ENCODE peak calls at places on chromosomes 16 and 17, in seven cellular contexts. P is choroid plexus epithelial cell, W is ACHN, I is GM03348, M is B cell, N is GM12865, V is astrocyte. G is an unnamed sample.

GRCh38 chr17:80919331-80920284 is 72.0 kb upstream of the CHMP6 start:
- DNase-seq in V (no peak), I (no peak), N (no peak), P (peak), M (no peak), W (no peak), G (no peak)

GRCh38 chr17:72928454-72929136 is 163.9 kb downstream of the SLC39A11 start:
- DNase-seq in I (no peak), V (no peak), P (no peak), M (no peak), W (no peak), N (no peak), G (no peak)

GRCh38 chr17:43530303-43531081 is 15.6 kb downstream of the ETV4 start:
- DNase-seq in I (peak), V (peak), N (no peak), W (peak), P (peak), M (no peak), G (no peak)

GRCh38 chr17:59837362-59838195 is 55.2 kb downstream of the TUBD1 start:
- DNase-seq in V (peak), M (peak), W (peak), I (peak), N (peak), P (peak), G (peak)

GRCh38 chr17:80591788-80592187 is 47.1 kb downstream of the RPTOR start:
- DNase-seq in P (no peak), W (no peak), N (no peak), M (no peak), I (no peak), V (no peak), G (no peak)

GRCh38 chr16:471353-472198 is 46.1 kb downstream of the RAB11FIP3 start:
- DNase-seq in N (no peak), I (peak), W (peak), M (no peak), V (peak), P (no peak), G (no peak)

GRCh38 chr16:57757326-57757786 is 21.8 kb downstream of the KATNB1 start:
- DNase-seq in I (peak), W (peak), M (peak), V (peak), N (peak), P (peak), G (peak)

GRCh38 chr17:64212122-64212521 is 50.9 kb downstream of the TEX2 start:
- DNase-seq in V (peak), W (no peak), N (no peak), P (peak), M (no peak), I (peak), G (no peak)

GRCh38 chr16:88630941-88631340 is 7.4 kb upstream of the IL17C start:
- DNase-seq in I (no peak), N (no peak), V (no peak), P (no peak), W (no peak), M (no peak), G (no peak)

GRCh38 chr17:74387365-74388218 is 20.3 kb downstream of the GPR142 start:
- DNase-seq in N (no peak), I (no peak), P (no peak), V (no peak), W (no peak), M (no peak), G (no peak)

GRCh38 chr17:40283662-40284061 is 4.0 kb upstream of the CDC6 start:
- DNase-seq in V (peak), I (peak), N (no peak), P (peak), W (peak), M (no peak), G (no peak)

GRCh38 chr17:29615048-29615385 is 7.7 kb downstream of the CORO6 start:
- DNase-seq in I (peak), P (peak), N (no peak), M (no peak), V (no peak), W (no peak), G (peak)

GRCh38 chr16:2959206-2959605 is 4.9 kb upstream of the KREMEN2 start:
- DNase-seq in V (no peak), N (peak), M (no peak), I (no peak), P (no peak), W (no peak), G (no peak)

GRCh38 chr17:28747046-28747691 is 3.4 kb downstream of the TRAF4 start:
- DNase-seq in N (peak), M (no peak), V (no peak), I (no peak), W (no peak), P (no peak), G (no peak)

GRCh38 chr16:27408602-27409031 is 6.6 kb downstream of the IL21R start:
- DNase-seq in N (peak), W (no peak), M (peak), V (no peak), I (no peak), P (no peak), G (no peak)

GRCh38 chr16:15958703-15959348 is 9.4 kb downstream of the ABCC1 start:
- DNase-seq in M (no peak), V (no peak), I (no peak), N (no peak), W (no peak), P (no peak), G (no peak)

GRCh38 chr17:59366040-59366757 is 34.7 kb downstream of the YPEL2 start:
- DNase-seq in P (peak), V (peak), I (no peak), N (no peak), M (no peak), W (no peak), G (no peak)

GRCh38 chr17:65588194-65588808 is 26.9 kb upstream of the AXIN2 start:
- DNase-seq in N (no peak), P (no peak), M (no peak), V (no peak), I (no peak), W (no peak), G (peak)

GRCh38 chr16:56269824-56270684 is 78.8 kb downstream of the GNAO1 start:
- DNase-seq in I (peak), V (peak), W (no peak), M (no peak), N (no peak), P (peak), G (no peak)

GRCh38 chr16:86048221-86048620 is 149.3 kb downstream of the IRF8 start:
- DNase-seq in P (no peak), V (no peak), N (no peak), W (no peak), M (no peak), I (no peak), G (no peak)

GRCh38 chr17:69300222-69300621 is 26.7 kb downstream of the ABCA5 start:
- DNase-seq in I (no peak), W (no peak), P (peak), V (no peak), M (no peak), N (no peak), G (no peak)

GRCh38 chr17:58275417-58275816 is 5.3 kb downstream of the MPO start:
- DNase-seq in N (no peak), W (no peak), V (no peak), M (no peak), P (no peak), I (no peak), G (no peak)

GRCh38 chr16:68359398-68360191 is 48.8 kb downstream of the PRMT7 start:
- DNase-seq in M (no peak), V (no peak), P (no peak), N (no peak), W (no peak), I (no peak), G (no peak)

GRCh38 chr16:23014592-23014991 is 134.7 kb downstream of the USP31 start:
- DNase-seq in V (no peak), P (no peak), M (no peak), N (no peak), I (no peak), W (no peak), G (no peak)

GRCh38 chr17:72092710-72093322 is 28.0 kb upstream of the SOX9 start:
- DNase-seq in N (no peak), V (no peak), P (no peak), W (no peak), I (no peak), M (no peak), G (no peak)

GRCh38 chr17:72997559-72997958 is 94.9 kb downstream of the SLC39A11 start:
- DNase-seq in P (no peak), W (no peak), V (peak), M (no peak), N (no peak), I (no peak), G (no peak)

GRCh38 chr17:47905221-47905733 is 9.2 kb downstream of the SP2 start:
- DNase-seq in V (peak), W (peak), N (no peak), P (peak), M (no peak), I (peak), G (no peak)

GRCh38 chr17:39636587-39636926 is 387 bp upstream of the STARD3 start:
- DNase-seq in M (no peak), I (no peak), N (no peak), P (no peak), W (no peak), V (no peak), G (no peak)

GRCh38 chr16:17543073-17543472 is 72.3 kb upstream of the XYLT1 start:
- DNase-seq in V (no peak), I (no peak), M (no peak), N (no peak), W (no peak), P (no peak), G (no peak)

GRCh38 chr17:2656293-2656692 is 55.3 kb downstream of the CLUH start:
- DNase-seq in W (no peak), M (no peak), V (no peak), N (no peak), P (no peak), I (no peak), G (no peak)

GRCh38 chr17:75227729-75228128 is 22.2 kb downstream of the NUP85 start:
- DNase-seq in N (no peak), V (no peak), M (no peak), P (no peak), I (no peak), W (no peak), G (no peak)

GRCh38 chr16:50942143-50942542 is 200.3 kb downstream of the CYLD start:
- DNase-seq in V (no peak), M (no peak), I (no peak), P (no peak), W (no peak), N (no peak), G (no peak)

GRCh38 chr16:71883849-71884638 is at the start of gene ZNF821:
- DNase-seq in V (peak), P (peak), M (peak), W (peak), I (peak), N (peak), G (peak)

GRCh38 chr17:27239046-27239445 is 54.9 kb upstream of the WSB1 start:
- DNase-seq in M (no peak), N (peak), W (no peak), P (no peak), V (no peak), I (no peak), G (no peak)

GRCh38 chr16:56743840-56744239 is 13.9 kb downstream of the NUP93 start:
- DNase-seq in N (no peak), W (peak), V (peak), M (no peak), I (peak), P (no peak), G (no peak)

GRCh38 chr16:48526058-48526957 is 83.7 kb downstream of the N4BP1 start:
- DNase-seq in W (peak), I (no peak), V (no peak), P (peak), M (peak), N (peak), G (peak)

G was measured in NAMALWA.